ENCODE peak calls at places on chromosomes 2 and 18, in nine cellular contexts. V is right lobe of liver; A is IMR-90; C is left cardiac atrium; S is NCI-H1105; P is stimulated activated CD4-positive, alpha-beta T cell treated with anti-CD3 and anti-CD28 coated beads, Interleukin-4, amount 100 ng/mL, for 24 hours; I is osteoblast; R is ovary; T is brain microvascular endothelial cell. Q is an unnamed sample.

GRCh38 chr2:127678531-127678930 is 3.2 kb upstream of the LIMS2 start:
- DNase-seq in C (no peak), R (no peak), A (no peak), I (no peak), S (no peak), P (no peak), V (no peak), T (no peak), Q (no peak)

GRCh38 chr2:208129804-208130712 is at the start of gene CRYGC:
- DNase-seq in R (no peak), A (no peak), V (no peak), C (no peak), S (no peak), P (no peak), T (no peak), I (no peak), Q (no peak)

GRCh38 chr2:241926541-241927311 is 57.2 kb downstream of the RTP5 start:
- DNase-seq in A (no peak), T (no peak), I (peak), P (no peak), S (no peak), R (no peak), C (no peak), V (peak), Q (no peak)

GRCh38 chr2:43158259-43158880 is 68.0 kb downstream of the ZFP36L2 start:
- DNase-seq in P (peak), R (peak), S (no peak), V (peak), C (peak), A (peak), T (peak), I (peak), Q (peak)

GRCh38 chr18:79411614-79412526 is 16.1 kb downstream of the NFATC1 start:
- DNase-seq in S (no peak), C (peak), A (no peak), I (peak), T (no peak), P (no peak), V (no peak), R (peak), Q (no peak)

GRCh38 chr18:44859263-44859662 is 178.6 kb downstream of the SETBP1 start:
- DNase-seq in C (no peak), T (no peak), S (no peak), I (no peak), V (no peak), P (no peak), A (no peak), R (no peak), Q (no peak)

GRCh38 chr2:70084973-70085710 is 2.1 kb upstream of the PCBP1 start:
- DNase-seq in T (no peak), I (peak), P (peak), A (no peak), R (peak), C (no peak), S (peak), V (peak), Q (no peak)

GRCh38 chr18:37294951-37295350 is 270.6 kb downstream of the CELF4 start:
- DNase-seq in I (peak), T (peak), V (no peak), S (no peak), A (no peak), R (no peak), P (no peak), C (no peak), Q (no peak)

GRCh38 chr2:2793925-2794324 is 462.9 kb upstream of the MYT1L start:
- DNase-seq in P (no peak), S (no peak), V (no peak), A (no peak), I (no peak), T (no peak), R (no peak), C (no peak), Q (no peak)

GRCh38 chr2:181054256-181054655 is 73.9 kb downstream of the UBE2E3 start:
- DNase-seq in I (no peak), A (no peak), S (no peak), V (no peak), T (no peak), R (no peak), P (no peak), C (no peak), Q (no peak)

GRCh38 chr2:97740590-97741182 is 27.3 kb downstream of the ZAP70 start:
- DNase-seq in V (no peak), I (peak), C (no peak), P (peak), T (no peak), A (peak), S (peak), R (no peak), Q (peak)